ENCODE peak calls at places on chromosome 22, in six cellular contexts. B, Z, M, I, K and H are unnamed samples.

GRCh38 chr22:40637181-40638150 is 947 bp upstream of the MRTFA start:
- DNase-seq in K (peak; percentile 34), M (no peak), Z (no peak), B (no peak), I (peak; percentile 29), H (peak; percentile 48)

GRCh38 chr22:38347944-38348750 is 30.9 kb upstream of the CSNK1E start:
- DNase-seq in K (no peak), Z (no peak), B (peak; percentile 87), M (no peak), I (peak; percentile 21), H (peak; percentile 56)

GRCh38 chr22:38569972-38570840 is at the start of gene DMC1:
- DNase-seq in K (peak; percentile 89), M (peak; percentile 91), Z (peak; percentile 77), I (peak; percentile 98), B (peak; percentile 86), H (peak; percentile 100)

GRCh38 chr22:50738649-50739227 is 734 bp downstream of the ACR start:
- DNase-seq in M (no peak), I (no peak), Z (no peak), K (no peak), B (no peak), H (peak; percentile 16)

GRCh38 chr22:49419661-49420060 is 408.0 kb downstream of the BRD1 start:
- DNase-seq in M (no peak), Z (no peak), I (no peak), K (no peak), B (no peak), H (no peak)

GRCh38 chr22:48919851-48920589 is 907.7 kb downstream of the BRD1 start:
- DNase-seq in M (no peak), Z (no peak), I (no peak), B (no peak), K (no peak), H (no peak)

GRCh38 chr22:46056169-46057041 is 79.4 kb upstream of the WNT7B start:
- DNase-seq in I (no peak), Z (peak; percentile 89), M (no peak), B (peak; percentile 77), K (no peak), H (peak; percentile 38)

GRCh38 chr22:43326342-43326825 is 16.8 kb downstream of the SCUBE1 start:
- DNase-seq in I (no peak), M (no peak), Z (no peak), B (no peak), K (no peak), H (no peak)

GRCh38 chr22:22692707-22693530 is 48.5 kb downstream of the GGTLC2 start:
- DNase-seq in B (no peak), Z (no peak), M (peak; percentile 21), K (peak; percentile 33), I (peak; percentile 24), H (peak; percentile 92)